ENCODE peak calls at places on chromosomes 4 and X, in four cellular contexts. I is PC-9, A is hepatocyte, E is K562. F is an unnamed sample.

GRCh38 chr4:56995525-56995924 is 16.8 kb downstream of the POLR2B start:
- DNase-seq in I (no peak), A (peak; percentile 60), E (no peak), F (peak; percentile 94)

GRCh38 chr4:137651128-137651527 is 118.8 kb upstream of the PCDH18 start:
- DNase-seq in I (no peak), A (no peak), E (no peak), F (peak; percentile 50)

GRCh38 chr4:24266014-24266413 is 318.3 kb downstream of the DHX15 start:
- DNase-seq in I (no peak), A (no peak), E (no peak), F (no peak)

GRCh38 chr4:25095756-25096552 is 64.3 kb downstream of the SEPSECS start:
- DNase-seq in I (no peak), A (no peak), E (no peak), F (no peak)

GRCh38 chrX:114619874-114620273 is 36.0 kb downstream of the HTR2C start:
- DNase-seq in I (no peak), A (peak; percentile 18), E (peak; percentile 14), F (peak; percentile 4)

GRCh38 chr4:73485085-73485484 is 3.5 kb downstream of the AFM start:
- DNase-seq in I (no peak), A (no peak), E (no peak), F (no peak)

GRCh38 chr4:68375667-68376559 is 26.0 kb upstream of the YTHDC1 start:
- DNase-seq in I (peak; percentile 65), A (peak; percentile 74), E (peak; percentile 30), F (peak; percentile 79)

GRCh38 chr4:173883821-173884220 is 353.8 kb upstream of the HAND2 start:
- DNase-seq in I (no peak), A (peak; percentile 8), E (no peak), F (peak; percentile 49)

GRCh38 chr4:173195708-173196107 is 27.1 kb downstream of the GALNT7 start:
- DNase-seq in I (no peak), A (no peak), E (no peak), F (no peak)

GRCh38 chr4:142703694-142704309 is 142.3 kb downstream of the INPP4B start:
- DNase-seq in I (no peak), A (no peak), E (no peak), F (no peak)

GRCh38 chr4:183242291-183242690 is 77.8 kb downstream of the CLDN22 start:
- DNase-seq in I (no peak), A (no peak), E (no peak), F (no peak)

GRCh38 chr4:106368678-106369077 is at the start of gene GIMD1:
- DNase-seq in I (no peak), A (no peak), E (no peak), F (no peak)

GRCh38 chr4:82851318-82851717 is 39.6 kb downstream of the SEC31A start:
- DNase-seq in I (no peak), A (no peak), E (no peak), F (no peak)

GRCh38 chr4:109406337-109406931 is 27.2 kb upstream of the SEC24B start:
- DNase-seq in I (no peak), A (peak; percentile 70), E (peak; percentile 67), F (peak; percentile 66)

GRCh38 chr4:83728191-83728590 is 192.3 kb downstream of the GPAT3 start:
- DNase-seq in I (no peak), A (no peak), E (no peak), F (no peak)

DNA sequence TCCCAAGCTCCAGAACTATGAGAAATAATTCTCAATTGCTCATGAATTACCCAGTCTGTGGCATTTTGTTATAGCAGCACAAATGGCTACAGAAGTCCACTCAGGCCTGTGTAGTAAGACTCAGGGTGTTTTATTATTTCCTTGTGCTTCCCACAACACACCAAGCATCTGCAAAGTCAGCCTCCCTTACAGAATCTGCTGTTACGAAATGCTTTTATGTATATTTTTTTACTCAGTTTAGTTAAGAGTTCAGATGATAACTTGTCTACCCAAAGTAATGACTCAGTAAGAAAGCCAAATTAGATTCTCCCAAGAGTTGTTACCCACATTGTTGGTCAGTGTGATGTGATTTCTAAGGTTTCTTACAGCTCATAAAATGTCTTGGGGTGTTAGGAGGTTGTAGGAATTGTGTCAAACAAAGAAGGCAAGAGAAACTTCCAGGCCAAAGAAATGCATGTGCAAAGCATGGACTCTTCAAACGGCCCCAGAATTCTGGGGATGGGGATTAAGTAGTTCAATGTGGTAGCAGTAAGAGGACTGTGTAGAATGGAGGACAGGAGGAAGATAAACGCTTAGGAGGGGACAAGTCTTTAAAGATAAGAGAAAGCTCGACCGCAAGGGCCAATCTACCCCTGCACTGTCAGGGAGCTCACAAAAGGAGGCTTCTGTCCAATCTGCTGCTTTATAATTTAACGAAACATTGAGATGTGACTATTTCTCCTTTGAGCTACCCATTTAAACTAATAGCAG is 35.4 kb upstream of the TMEM184C start:
- DNase-seq in I (no peak), A (no peak), E (peak; percentile 52), F (peak; percentile 32)
- TF ChIP-seq EZH2 in I (no peak), A (no peak), E (no peak), F (no peak)

GRCh38 chr4:182141623-182142022 is 101.6 kb upstream of the TENM3 start:
- DNase-seq in I (no peak), A (no peak), E (no peak), F (no peak)

GRCh38 chr4:182143822-182144620 is 99.2 kb upstream of the TENM3 start:
- DNase-seq in I (no peak), A (peak; percentile 61), E (no peak), F (peak; percentile 27)

GRCh38 chr4:182141046-182141445 is 102.2 kb upstream of the TENM3 start:
- DNase-seq in I (no peak), A (peak; percentile 33), E (no peak), F (no peak)

GRCh38 chr4:182143086-182143821 is 99.9 kb upstream of the TENM3 start:
- DNase-seq in I (no peak), A (peak; percentile 59), E (no peak), F (peak; percentile 22)

DNA sequence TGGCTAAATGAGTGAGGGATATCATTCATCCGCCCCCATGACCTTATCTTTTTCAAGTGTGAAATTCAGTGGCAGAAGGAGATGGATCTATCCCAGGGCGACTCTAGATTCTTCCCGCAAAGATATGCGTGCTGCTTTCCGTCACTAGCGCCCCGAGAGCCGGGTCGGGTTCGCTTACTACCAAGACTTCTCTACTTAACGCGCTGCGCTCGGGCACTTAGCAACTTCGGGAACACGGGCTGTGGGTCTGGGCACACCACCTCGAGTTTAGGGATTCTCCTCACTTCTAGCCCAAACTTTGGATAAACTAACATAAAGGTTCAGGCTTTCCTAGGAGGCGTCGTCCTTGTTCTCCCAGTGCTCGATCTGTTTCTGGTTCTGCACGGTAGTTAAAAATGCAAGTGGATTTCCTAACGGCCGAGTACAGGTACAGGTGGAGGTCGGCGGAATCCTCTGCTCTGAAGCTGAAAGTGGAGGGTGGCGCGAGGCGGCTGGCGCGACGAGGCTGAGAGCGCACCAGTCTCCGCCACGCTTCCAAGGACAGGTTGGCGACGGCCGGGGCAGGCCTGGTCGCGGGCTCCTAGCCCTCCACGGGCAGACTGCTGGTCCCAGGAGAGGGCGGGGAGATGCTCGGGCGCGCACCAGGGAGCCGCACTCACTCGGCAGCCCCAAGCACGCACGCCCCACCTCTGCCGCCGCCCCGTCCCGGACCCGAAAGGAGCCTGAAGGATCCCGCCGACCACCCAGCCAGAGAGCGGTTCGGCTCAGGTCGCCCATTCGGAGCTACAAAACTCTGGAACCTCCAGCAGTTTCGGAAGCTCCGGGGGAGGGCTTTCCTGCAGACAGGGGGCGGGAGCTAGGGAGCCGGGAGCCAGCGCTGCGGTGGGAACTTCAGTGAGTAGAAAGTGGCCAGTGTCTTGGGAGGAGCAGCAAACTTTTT is 100.8 kb upstream of the TENM3 start:
- DNase-seq in I (no peak), A (peak; percentile 70), E (no peak), F (peak; percentile 4)
- TF ChIP-seq EZH2 in I (no peak), A (peak; percentile 68), E (no peak), F (no peak)

DNA sequence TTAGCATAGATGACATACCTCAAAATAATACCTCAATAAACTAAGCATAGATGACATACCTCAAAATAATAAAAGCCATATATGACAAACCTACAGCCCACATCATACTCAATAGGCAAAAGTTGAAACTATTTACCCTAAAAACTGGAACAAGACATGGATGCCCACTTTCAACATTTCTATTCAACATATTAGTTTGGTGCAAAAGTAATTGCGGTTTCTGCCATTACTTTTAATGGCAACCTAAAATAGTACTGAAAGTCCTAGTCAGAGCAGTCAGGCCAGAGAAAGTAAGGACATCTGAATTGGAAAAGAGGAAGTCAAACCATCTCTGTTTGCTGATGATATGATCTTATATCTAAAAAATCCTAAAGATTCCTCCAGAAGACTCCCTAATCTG is 250.4 kb downstream of the RAB28 start:
- DNase-seq in I (no peak), A (no peak), E (no peak), F (no peak)
- TF ChIP-seq EZH2 in I (no peak), A (no peak), E (no peak), F (no peak)

GRCh38 chr4:8895295-8895694 is 23.7 kb upstream of the HMX1 start:
- DNase-seq in I (no peak), A (no peak), E (no peak), F (no peak)

GRCh38 chr4:8892556-8893226 is 21.1 kb upstream of the HMX1 start:
- DNase-seq in I (no peak), A (no peak), E (no peak), F (no peak)

GRCh38 chr4:8894424-8894816 is 22.8 kb upstream of the HMX1 start:
- DNase-seq in I (no peak), A (no peak), E (no peak), F (no peak)

GRCh38 chr4:8893227-8893623 is 21.6 kb upstream of the HMX1 start:
- DNase-seq in I (no peak), A (no peak), E (no peak), F (no peak)

DNA sequence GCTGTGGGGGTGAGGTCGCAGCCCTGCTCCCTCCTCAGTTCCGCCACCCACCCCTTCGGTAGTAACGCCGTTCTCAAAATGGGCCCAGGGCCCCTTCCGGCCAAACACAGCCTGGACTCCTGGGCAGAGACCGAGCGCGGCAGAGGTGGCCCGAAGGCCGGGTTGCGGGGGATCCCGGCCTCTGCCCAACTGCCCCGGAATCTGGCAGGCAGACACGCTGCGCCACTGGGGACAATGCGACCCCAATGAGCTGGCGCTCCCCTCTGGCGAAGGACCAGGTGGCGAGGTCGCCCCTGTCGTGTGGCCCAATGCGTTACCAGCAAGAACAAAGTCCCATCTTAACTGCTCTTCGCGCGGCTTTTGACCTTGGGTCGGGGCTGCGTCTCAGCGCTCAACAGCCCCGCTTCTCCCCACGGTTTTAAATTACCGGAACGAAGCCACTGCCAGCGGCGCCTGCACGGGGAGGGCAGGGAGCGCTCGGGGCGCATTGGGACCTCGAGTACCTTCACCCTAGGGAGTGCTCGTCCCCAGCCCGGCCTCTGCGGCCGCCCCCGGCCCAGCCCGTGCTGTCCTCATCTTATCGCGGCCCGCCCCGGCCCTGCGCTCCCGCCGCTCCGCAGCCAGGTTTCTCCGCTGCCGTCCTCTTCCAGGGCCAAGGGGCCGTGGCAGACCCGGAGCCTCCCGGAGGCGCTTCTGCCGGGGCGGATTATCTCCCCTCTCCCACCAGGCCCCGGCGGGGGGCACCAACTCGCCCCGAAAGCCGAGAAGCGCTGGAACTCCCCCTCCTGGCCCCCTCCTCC is 22.2 kb upstream of the HMX1 start:
- DNase-seq in I (no peak), A (no peak), E (no peak), F (no peak)
- TF ChIP-seq EZH2 in I (no peak), A (peak; percentile 90), E (no peak), F (no peak)

F was measured in GM23248.